ENCODE peak calls at places on chromosomes 7 and 10, in eight cellular contexts. M is mammary epithelial cell, F is AG09309, B is pancreas, T is astrocyte of the spinal cord, P is Caco-2, O is AG10803, X is MM.1S. Q is an unnamed sample.

GRCh38 chr7:100351657-100352058 is 6.3 kb upstream of the PILRB start:
- DNase-seq in X (no peak), M (no peak), P (no peak), F (no peak), O (no peak), B (no peak), T (no peak), Q (no peak)

GRCh38 chr7:139799586-139799985 is 21.8 kb upstream of the HIPK2 start:
- DNase-seq in F (no peak), O (peak; percentile 60), X (no peak), B (no peak), T (no peak), M (no peak), P (no peak), Q (peak; percentile 28)

GRCh38 chr10:51765284-51765971 is 66.0 kb upstream of the CSTF2T start:
- DNase-seq in P (no peak), B (no peak), O (no peak), M (no peak), T (no peak), X (no peak), F (no peak), Q (no peak)

GRCh38 chr10:48658243-48658888 is 26.3 kb upstream of the WDFY4 start:
- DNase-seq in P (peak; percentile 80), F (no peak), M (peak; percentile 39), B (peak; percentile 75), T (peak; percentile 61), X (peak; percentile 73), O (peak; percentile 45), Q (peak; percentile 46)

GRCh38 chr7:5450549-5451327 is 27.1 kb upstream of the TNRC18 start:
- DNase-seq in F (no peak), T (peak; percentile 40), M (no peak), P (peak; percentile 69), O (no peak), X (peak; percentile 36), B (peak; percentile 57), Q (peak; percentile 70)

GRCh38 chr7:2013381-2014311 is 219.1 kb downstream of the MAD1L1 start:
- DNase-seq in B (no peak), F (no peak), T (no peak), M (no peak), P (peak; percentile 24), X (no peak), O (no peak), Q (no peak)

GRCh38 chr7:150401861-150402631 is 22.9 kb downstream of the ZNF775 start:
- DNase-seq in M (no peak), X (no peak), O (no peak), F (no peak), T (no peak), P (no peak), B (no peak), Q (peak; percentile 41)

GRCh38 chr7:4189151-4189570 is 492.9 kb upstream of the FOXK1 start:
- DNase-seq in X (no peak), P (peak; percentile 59), T (peak; percentile 71), B (peak; percentile 93), O (peak; percentile 3), M (peak; percentile 96), F (no peak), Q (peak; percentile 9)

GRCh38 chr7:43586251-43586900 is 3.5 kb downstream of the STK17A start:
- DNase-seq in F (no peak), X (peak; percentile 30), P (no peak), O (peak; percentile 51), B (no peak), T (peak; percentile 64), M (peak; percentile 89), Q (no peak)

GRCh38 chr10:20535846-20536245 is 361.3 kb downstream of the NEBL start:
- DNase-seq in M (no peak), B (no peak), T (no peak), O (no peak), P (no peak), X (no peak), F (no peak), Q (no peak)

GRCh38 chr7:70700055-70700934 is 431.6 kb upstream of the GALNT17 start:
- DNase-seq in M (no peak), F (no peak), P (no peak), B (no peak), O (no peak), T (no peak), X (peak; percentile 36), Q (no peak)

GRCh38 chr10:6665847-6666246 is 85.8 kb upstream of the PRKCQ start:
- DNase-seq in T (no peak), X (peak; percentile 61), P (no peak), O (no peak), B (no peak), M (no peak), F (no peak), Q (no peak)

GRCh38 chr7:50197547-50197946 is 104.5 kb upstream of the ZPBP start:
- DNase-seq in P (no peak), T (no peak), F (no peak), X (no peak), M (no peak), B (no peak), O (no peak), Q (no peak)

GRCh38 chr7:74028321-74028812 is 394 bp downstream of the ELN start:
- DNase-seq in B (no peak), P (no peak), M (no peak), X (no peak), O (no peak), T (no peak), F (no peak), Q (no peak)

GRCh38 chr7:34281260-34281659 is 375.9 kb downstream of the BMPER start:
- DNase-seq in F (no peak), O (peak; percentile 3), X (no peak), B (no peak), M (no peak), T (no peak), P (no peak), Q (no peak)

GRCh38 chr7:54215424-54215823 is 326.8 kb upstream of the VSTM2A start:
- DNase-seq in B (no peak), F (no peak), T (no peak), P (no peak), X (no peak), O (no peak), M (no peak), Q (no peak)
- TF ChIP-seq CTCF in B (no peak), F (no peak), T (no peak), P (no peak), X (no peak), O (no peak), M (no peak), Q (no peak)

GRCh38 chr7:20779041-20779440 is 7.6 kb downstream of the SP8 start:
- DNase-seq in M (no peak), O (no peak), F (no peak), T (no peak), X (no peak), B (no peak), P (no peak), Q (no peak)

GRCh38 chr7:20776942-20777341 is 9.7 kb downstream of the SP8 start:
- DNase-seq in O (no peak), F (no peak), P (no peak), T (no peak), B (no peak), M (no peak), X (no peak), Q (no peak)

GRCh38 chr7:20778063-20778721 is 8.5 kb downstream of the SP8 start:
- DNase-seq in B (peak; percentile 52), X (peak; percentile 46), M (peak; percentile 37), T (no peak), O (no peak), F (no peak), P (peak; percentile 60), Q (peak; percentile 65)

GRCh38 chr7:20777377-20778062 is 9.2 kb downstream of the SP8 start:
- DNase-seq in B (no peak), O (no peak), P (no peak), X (peak; percentile 9), M (no peak), T (no peak), F (no peak), Q (no peak)

GRCh38 chr7:20776214-20776875 is 10.3 kb downstream of the SP8 start:
- DNase-seq in P (no peak), F (no peak), B (no peak), M (no peak), O (no peak), X (no peak), T (no peak), Q (no peak)
- H3K4me3 ChIP-seq in P (no peak overlapping the region), F (no peak overlapping the region), B (no peak overlapping the region), M (no peak overlapping the region), O (no peak overlapping the region), X (no peak overlapping the region), T (no peak overlapping the region), Q (no peak overlapping the region)

DNA sequence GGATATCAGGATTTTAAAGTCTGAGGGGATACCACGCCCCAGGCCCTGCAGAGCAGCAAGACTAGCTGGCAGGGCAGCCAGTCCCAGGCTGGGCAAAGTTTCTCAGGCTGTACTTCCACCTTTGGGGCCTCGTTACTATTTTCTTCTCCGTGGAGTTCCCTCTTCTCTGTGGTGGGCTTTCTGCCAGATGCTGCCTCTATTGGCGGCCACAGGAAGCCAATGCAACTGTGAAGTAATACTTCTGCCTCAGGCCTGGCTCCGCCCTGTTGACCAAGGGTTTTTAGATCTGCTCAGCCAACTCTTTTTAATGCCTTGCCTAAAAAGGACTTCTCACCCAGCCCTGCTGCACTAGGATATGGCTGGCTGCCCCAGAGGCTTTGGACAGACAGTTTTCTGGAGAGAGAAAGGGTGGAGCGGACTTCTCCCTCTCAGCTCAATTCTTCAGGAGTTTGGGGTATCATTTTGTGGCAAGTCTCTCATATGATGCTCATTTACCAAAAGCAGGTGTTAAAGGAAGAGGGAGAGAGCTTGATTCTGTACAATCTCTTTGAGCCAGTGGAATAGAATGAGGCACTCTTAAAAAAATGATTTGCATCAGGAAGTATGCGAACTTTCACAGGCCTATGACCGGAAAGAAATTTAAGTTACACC is 67.4 kb downstream of the HHEX start:
- DNase-seq in P (peak; percentile 42), X (peak; percentile 79), M (peak; percentile 31), O (peak; percentile 70), B (peak; percentile 30), F (peak; percentile 65), T (peak; percentile 71), Q (peak; percentile 81)
- TF ChIP-seq CTCF in P (no peak), X (peak; percentile 38), M (peak; percentile 25), O (no peak), B (no peak), F (peak; percentile 22), T (no peak), Q (no peak)

GRCh38 chr7:25615603-25616002 is 387.3 kb upstream of the NPVF start:
- DNase-seq in T (no peak), B (no peak), X (no peak), O (no peak), F (no peak), P (no peak), M (no peak), Q (no peak)

GRCh38 chr7:25613912-25614311 is 385.6 kb upstream of the NPVF start:
- DNase-seq in O (no peak), F (no peak), M (no peak), B (no peak), T (no peak), P (no peak), X (no peak), Q (no peak)

GRCh38 chr7:25615005-25615404 is 386.7 kb upstream of the NPVF start:
- DNase-seq in O (no peak), X (no peak), B (no peak), T (no peak), M (no peak), F (no peak), P (no peak), Q (no peak)

GRCh38 chr7:25614415-25614814 is 386.1 kb upstream of the NPVF start:
- DNase-seq in X (no peak), B (no peak), M (no peak), O (no peak), T (no peak), F (no peak), P (no peak), Q (no peak)

GRCh38 chr7:25611196-25611595 is 382.9 kb upstream of the NPVF start:
- DNase-seq in M (no peak), B (no peak), F (no peak), T (no peak), P (no peak), X (no peak), O (no peak), Q (no peak)
- H3K4me3 ChIP-seq in M (no peak overlapping the region), B (no peak overlapping the region), F (no peak overlapping the region), T (no peak overlapping the region), P (no peak overlapping the region), X (no peak overlapping the region), O (no peak overlapping the region), Q (no peak overlapping the region)